ENCODE peak calls at places on chromosomes 1 and 21, in nine cellular contexts. One of them, this sample, is unnamed.
A peak's percentile ranks its signal among the peaks of the same experiment; 100 is the strongest.

GRCh38 chr1:67645495-67646144 is 39.4 kb upstream of the GADD45A start:
- DNase-seq in psoas muscle: peak; percentile 67
- DNase-seq in fibroblast of lung: no peak
- DNase-seq in RWPE2: no peak
- DNase-seq in esophagus squamous epithelium: no peak
- DNase-seq in heart right ventricle: peak; percentile 56
- DNase-seq in IMR-90: no peak
- DNase-seq in dorsolateral prefrontal cortex: no peak
- DNase-seq in CD8-positive, alpha-beta memory T cell: no peak
- DNase-seq in this sample: peak; percentile 40

GRCh38 chr1:48115835-48116234 is 106.7 kb upstream of the SLC5A9 start:
- DNase-seq in CD8-positive, alpha-beta memory T cell: no peak
- DNase-seq in IMR-90: no peak
- DNase-seq in psoas muscle: no peak
- DNase-seq in fibroblast of lung: no peak
- DNase-seq in heart right ventricle: no peak
- DNase-seq in RWPE2: no peak
- DNase-seq in esophagus squamous epithelium: no peak
- DNase-seq in dorsolateral prefrontal cortex: no peak
- DNase-seq in this sample: no peak

GRCh38 chr1:31725777-31726535 is 22.1 kb upstream of the COL16A1 start:
- DNase-seq in heart right ventricle: no peak
- DNase-seq in fibroblast of lung: peak; percentile 48
- DNase-seq in esophagus squamous epithelium: no peak
- DNase-seq in CD8-positive, alpha-beta memory T cell: no peak
- DNase-seq in RWPE2: no peak
- DNase-seq in IMR-90: no peak
- DNase-seq in dorsolateral prefrontal cortex: no peak
- DNase-seq in psoas muscle: no peak
- DNase-seq in this sample: no peak

GRCh38 chr1:148362930-148363810 is 119.9 kb downstream of the PPIAL4G start:
- DNase-seq in dorsolateral prefrontal cortex: no peak
- DNase-seq in heart right ventricle: no peak
- DNase-seq in fibroblast of lung: peak; percentile 26
- DNase-seq in esophagus squamous epithelium: no peak
- DNase-seq in IMR-90: no peak
- DNase-seq in RWPE2: no peak
- DNase-seq in psoas muscle: no peak
- DNase-seq in CD8-positive, alpha-beta memory T cell: no peak
- DNase-seq in this sample: no peak

GRCh38 chr1:245099401-245099800 is 55.4 kb upstream of the KIF26B start:
- DNase-seq in heart right ventricle: no peak
- DNase-seq in CD8-positive, alpha-beta memory T cell: no peak
- DNase-seq in fibroblast of lung: no peak
- DNase-seq in esophagus squamous epithelium: no peak
- DNase-seq in dorsolateral prefrontal cortex: no peak
- DNase-seq in psoas muscle: no peak
- DNase-seq in RWPE2: no peak
- DNase-seq in IMR-90: no peak
- DNase-seq in this sample: no peak

GRCh38 chr1:103129796-103130195 is 21.5 kb upstream of the COL11A1 start:
- DNase-seq in RWPE2: no peak
- DNase-seq in dorsolateral prefrontal cortex: no peak
- DNase-seq in CD8-positive, alpha-beta memory T cell: no peak
- DNase-seq in esophagus squamous epithelium: no peak
- DNase-seq in psoas muscle: no peak
- DNase-seq in IMR-90: no peak
- DNase-seq in heart right ventricle: no peak
- DNase-seq in fibroblast of lung: no peak
- DNase-seq in this sample: no peak

GRCh38 chr1:66637146-66637545 is 103.2 kb downstream of the SGIP1 start:
- DNase-seq in IMR-90: no peak
- DNase-seq in dorsolateral prefrontal cortex: no peak
- DNase-seq in heart right ventricle: no peak
- DNase-seq in fibroblast of lung: peak; percentile 44
- DNase-seq in esophagus squamous epithelium: no peak
- DNase-seq in CD8-positive, alpha-beta memory T cell: no peak
- DNase-seq in RWPE2: no peak
- DNase-seq in psoas muscle: no peak
- DNase-seq in this sample: no peak

GRCh38 chr21:46567348-46567747 is 37.5 kb downstream of the S100B start:
- DNase-seq in IMR-90: no peak
- DNase-seq in fibroblast of lung: no peak
- DNase-seq in CD8-positive, alpha-beta memory T cell: no peak
- DNase-seq in heart right ventricle: no peak
- DNase-seq in RWPE2: no peak
- DNase-seq in dorsolateral prefrontal cortex: no peak
- DNase-seq in esophagus squamous epithelium: no peak
- DNase-seq in psoas muscle: no peak
- DNase-seq in this sample: no peak

GRCh38 chr1:228830954-228831481 is 95.7 kb downstream of the RHOU start:
- DNase-seq in psoas muscle: no peak
- DNase-seq in heart right ventricle: no peak
- DNase-seq in dorsolateral prefrontal cortex: no peak
- DNase-seq in fibroblast of lung: peak; percentile 83
- DNase-seq in esophagus squamous epithelium: no peak
- DNase-seq in RWPE2: no peak
- DNase-seq in CD8-positive, alpha-beta memory T cell: no peak
- DNase-seq in IMR-90: peak; percentile 65
- DNase-seq in this sample: peak; percentile 37

GRCh38 chr1:212328248-212328647 is 43.0 kb downstream of the PPP2R5A start:
- DNase-seq in dorsolateral prefrontal cortex: no peak
- DNase-seq in IMR-90: peak; percentile 45
- DNase-seq in heart right ventricle: no peak
- DNase-seq in psoas muscle: no peak
- DNase-seq in fibroblast of lung: peak; percentile 25
- DNase-seq in CD8-positive, alpha-beta memory T cell: no peak
- DNase-seq in esophagus squamous epithelium: no peak
- DNase-seq in RWPE2: no peak
- DNase-seq in this sample: no peak

GRCh38 chr1:98331232-98331631 is 330.3 kb upstream of the SNX7 start:
- DNase-seq in RWPE2: no peak
- DNase-seq in IMR-90: peak; percentile 65
- DNase-seq in fibroblast of lung: peak; percentile 70
- DNase-seq in heart right ventricle: no peak
- DNase-seq in CD8-positive, alpha-beta memory T cell: no peak
- DNase-seq in esophagus squamous epithelium: no peak
- DNase-seq in dorsolateral prefrontal cortex: no peak
- DNase-seq in psoas muscle: no peak
- DNase-seq in this sample: peak; percentile 56

GRCh38 chr1:23478896-23479790 is 4.8 kb downstream of the ASAP3 start:
- DNase-seq in CD8-positive, alpha-beta memory T cell: no peak
- DNase-seq in heart right ventricle: peak; percentile 85
- DNase-seq in psoas muscle: peak; percentile 96
- DNase-seq in RWPE2: no peak
- DNase-seq in IMR-90: peak; percentile 72
- DNase-seq in dorsolateral prefrontal cortex: no peak
- DNase-seq in fibroblast of lung: peak; percentile 84
- DNase-seq in esophagus squamous epithelium: no peak
- DNase-seq in this sample: peak; percentile 30

GRCh38 chr1:147247656-147248238 is 5.3 kb downstream of the CHD1L start:
- DNase-seq in IMR-90: no peak
- DNase-seq in esophagus squamous epithelium: no peak
- DNase-seq in CD8-positive, alpha-beta memory T cell: no peak
- DNase-seq in RWPE2: no peak
- DNase-seq in fibroblast of lung: peak; percentile 64
- DNase-seq in psoas muscle: no peak
- DNase-seq in dorsolateral prefrontal cortex: no peak
- DNase-seq in heart right ventricle: no peak
- DNase-seq in this sample: no peak

GRCh38 chr1:205812271-205812877 is 624 bp downstream of the SLC41A1 start:
- DNase-seq in dorsolateral prefrontal cortex: no peak
- DNase-seq in RWPE2: no peak
- DNase-seq in fibroblast of lung: peak; percentile 22
- DNase-seq in esophagus squamous epithelium: no peak
- DNase-seq in IMR-90: peak; percentile 13
- DNase-seq in psoas muscle: no peak
- DNase-seq in heart right ventricle: no peak
- DNase-seq in CD8-positive, alpha-beta memory T cell: peak; percentile 7
- DNase-seq in this sample: no peak

GRCh38 chr1:231493421-231494185 is 34.9 kb upstream of the TSNAX start:
- DNase-seq in fibroblast of lung: peak; percentile 11
- DNase-seq in dorsolateral prefrontal cortex: no peak
- DNase-seq in IMR-90: peak; percentile 45
- DNase-seq in esophagus squamous epithelium: no peak
- DNase-seq in heart right ventricle: no peak
- DNase-seq in RWPE2: no peak
- DNase-seq in CD8-positive, alpha-beta memory T cell: no peak
- DNase-seq in psoas muscle: no peak
- DNase-seq in this sample: peak; percentile 60

GRCh38 chr21:33825898-33826297 is 89.7 kb downstream of the ATP5PO start:
- DNase-seq in esophagus squamous epithelium: no peak
- DNase-seq in IMR-90: peak; percentile 65
- DNase-seq in fibroblast of lung: peak; percentile 78
- DNase-seq in psoas muscle: no peak
- DNase-seq in dorsolateral prefrontal cortex: no peak
- DNase-seq in CD8-positive, alpha-beta memory T cell: no peak
- DNase-seq in RWPE2: no peak
- DNase-seq in heart right ventricle: no peak
- DNase-seq in this sample: no peak

GRCh38 chr1:57623039-57623790 is 199.4 kb upstream of the DAB1 start:
- DNase-seq in CD8-positive, alpha-beta memory T cell: no peak
- DNase-seq in psoas muscle: no peak
- DNase-seq in fibroblast of lung: no peak
- DNase-seq in heart right ventricle: peak; percentile 40
- DNase-seq in IMR-90: peak; percentile 22
- DNase-seq in esophagus squamous epithelium: no peak
- DNase-seq in RWPE2: no peak
- DNase-seq in dorsolateral prefrontal cortex: no peak
- DNase-seq in this sample: no peak
- H3K27me3 ChIP-seq in CD8-positive, alpha-beta memory T cell: no peaks in the 10 kb centered on the region
- H3K27me3 ChIP-seq in psoas muscle: no peaks in the 10 kb centered on the region
- H3K27me3 ChIP-seq in fibroblast of lung: no peaks in the 10 kb centered on the region
- H3K27me3 ChIP-seq in heart right ventricle: no peaks in the 10 kb centered on the region
- H3K27me3 ChIP-seq in IMR-90: no peaks in the 10 kb centered on the region
- H3K27me3 ChIP-seq in esophagus squamous epithelium: no peaks in the 10 kb centered on the region
- H3K27me3 ChIP-seq in RWPE2: no peaks in the 10 kb centered on the region
- H3K27me3 ChIP-seq in dorsolateral prefrontal cortex: no peaks in the 10 kb centered on the region
- H3K27me3 ChIP-seq in this sample: no peaks in the 10 kb centered on the region

DNA sequence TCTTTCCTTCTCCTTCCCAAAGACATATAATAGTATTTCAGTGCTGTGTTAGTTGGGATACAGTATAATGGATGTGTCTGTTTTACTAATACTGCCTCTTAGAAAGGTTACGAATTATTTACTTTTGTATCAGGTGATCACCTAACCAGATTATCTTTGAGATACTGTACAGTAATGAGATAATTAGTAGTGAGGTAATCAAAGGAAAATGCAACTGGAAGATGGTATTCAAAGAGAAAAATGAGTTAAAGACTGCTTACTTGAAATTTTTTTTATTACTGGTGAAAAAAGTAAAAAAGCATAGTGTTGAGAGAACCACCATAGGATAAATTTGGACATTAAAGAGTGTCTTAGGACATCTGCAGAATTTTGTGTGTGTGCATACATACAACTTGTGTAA is 10.9 kb downstream of the SMG7 start:
- DNase-seq in IMR-90: no peak
- DNase-seq in fibroblast of lung: no peak
- DNase-seq in esophagus squamous epithelium: no peak
- DNase-seq in CD8-positive, alpha-beta memory T cell: no peak
- DNase-seq in RWPE2: no peak
- DNase-seq in heart right ventricle: no peak
- DNase-seq in dorsolateral prefrontal cortex: no peak
- DNase-seq in psoas muscle: no peak
- DNase-seq in this sample: no peak
- H3K4me3 ChIP-seq in IMR-90: no peak overlapping the region
- H3K4me3 ChIP-seq in fibroblast of lung: no peak overlapping the region
- H3K4me3 ChIP-seq in esophagus squamous epithelium: no peak overlapping the region
- H3K4me3 ChIP-seq in CD8-positive, alpha-beta memory T cell: no peak overlapping the region
- H3K4me3 ChIP-seq in RWPE2: no peak overlapping the region
- H3K4me3 ChIP-seq in heart right ventricle: no peak overlapping the region
- H3K4me3 ChIP-seq in dorsolateral prefrontal cortex: no peak overlapping the region
- H3K4me3 ChIP-seq in psoas muscle: no peak overlapping the region
- H3K4me3 ChIP-seq in this sample: no peak overlapping the region

GRCh38 chr1:243471026-243471685 is 215.3 kb downstream of the SDCCAG8 start:
- DNase-seq in CD8-positive, alpha-beta memory T cell: no peak
- DNase-seq in psoas muscle: no peak
- DNase-seq in IMR-90: no peak
- DNase-seq in fibroblast of lung: no peak
- DNase-seq in esophagus squamous epithelium: no peak
- DNase-seq in heart right ventricle: no peak
- DNase-seq in RWPE2: no peak
- DNase-seq in dorsolateral prefrontal cortex: no peak
- DNase-seq in this sample: no peak

GRCh38 chr1:243474906-243475305 is 219.1 kb downstream of the SDCCAG8 start:
- DNase-seq in dorsolateral prefrontal cortex: no peak
- DNase-seq in heart right ventricle: no peak
- DNase-seq in esophagus squamous epithelium: no peak
- DNase-seq in CD8-positive, alpha-beta memory T cell: no peak
- DNase-seq in RWPE2: no peak
- DNase-seq in psoas muscle: no peak
- DNase-seq in IMR-90: no peak
- DNase-seq in fibroblast of lung: no peak
- DNase-seq in this sample: no peak

GRCh38 chr1:243474384-243474851 is 218.6 kb downstream of the SDCCAG8 start:
- DNase-seq in IMR-90: no peak
- DNase-seq in esophagus squamous epithelium: no peak
- DNase-seq in CD8-positive, alpha-beta memory T cell: no peak
- DNase-seq in RWPE2: no peak
- DNase-seq in fibroblast of lung: no peak
- DNase-seq in heart right ventricle: no peak
- DNase-seq in dorsolateral prefrontal cortex: no peak
- DNase-seq in psoas muscle: no peak
- DNase-seq in this sample: no peak

GRCh38 chr1:243471754-243472725 is 216.2 kb downstream of the SDCCAG8 start:
- DNase-seq in esophagus squamous epithelium: no peak
- DNase-seq in fibroblast of lung: peak; percentile 68
- DNase-seq in psoas muscle: no peak
- DNase-seq in IMR-90: peak; percentile 56
- DNase-seq in RWPE2: no peak
- DNase-seq in dorsolateral prefrontal cortex: no peak
- DNase-seq in CD8-positive, alpha-beta memory T cell: no peak
- DNase-seq in heart right ventricle: no peak
- DNase-seq in this sample: no peak

GRCh38 chr1:243473281-243474210 is 217.7 kb downstream of the SDCCAG8 start:
- DNase-seq in IMR-90: peak; percentile 47
- DNase-seq in dorsolateral prefrontal cortex: no peak
- DNase-seq in esophagus squamous epithelium: no peak
- DNase-seq in RWPE2: no peak
- DNase-seq in fibroblast of lung: peak; percentile 42
- DNase-seq in heart right ventricle: no peak
- DNase-seq in psoas muscle: no peak
- DNase-seq in CD8-positive, alpha-beta memory T cell: no peak
- DNase-seq in this sample: peak; percentile 16
- H3K27ac ChIP-seq in IMR-90: peak overlapping the region; percentile 66
- H3K27ac ChIP-seq in dorsolateral prefrontal cortex: peak overlapping the region; percentile 9
- H3K27ac ChIP-seq in esophagus squamous epithelium: peak overlapping the region; percentile 66
- H3K27ac ChIP-seq in RWPE2: no peak overlapping the region
- H3K27ac ChIP-seq in fibroblast of lung: peak overlapping the region; percentile 57
- H3K27ac ChIP-seq in heart right ventricle: peak overlapping the region; percentile 15
- H3K27ac ChIP-seq in psoas muscle: no peak overlapping the region
- H3K27ac ChIP-seq in CD8-positive, alpha-beta memory T cell: no peak overlapping the region
- H3K27ac ChIP-seq in this sample: no peak overlapping the region

DNA sequence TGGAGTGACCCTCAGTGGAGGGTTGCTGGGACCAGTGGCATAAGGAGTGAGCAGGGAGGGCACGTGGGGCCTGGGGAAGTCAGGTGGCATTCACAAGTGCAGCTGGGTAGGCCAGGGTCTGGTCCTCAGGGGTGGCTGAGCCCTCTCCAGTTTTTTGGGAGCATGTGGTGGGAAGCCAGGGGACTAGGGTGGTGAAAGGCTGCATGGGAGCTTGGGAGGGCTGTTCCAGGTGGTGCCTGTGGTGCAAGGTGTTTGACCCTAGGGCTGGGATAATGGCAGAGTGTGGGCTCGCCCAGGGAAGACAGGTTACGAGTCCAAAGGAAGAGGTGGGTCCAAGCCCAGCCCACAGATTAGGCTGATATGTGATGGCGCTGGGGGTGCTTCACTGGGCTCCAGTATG is 30.5 kb downstream of the MAN1C1 start:
- DNase-seq in IMR-90: no peak
- DNase-seq in esophagus squamous epithelium: no peak
- DNase-seq in heart right ventricle: no peak
- DNase-seq in fibroblast of lung: no peak
- DNase-seq in CD8-positive, alpha-beta memory T cell: no peak
- DNase-seq in psoas muscle: no peak
- DNase-seq in RWPE2: no peak
- DNase-seq in dorsolateral prefrontal cortex: no peak
- DNase-seq in this sample: no peak
- H3K27me3 ChIP-seq in IMR-90: no peaks in the 10 kb centered on the region
- H3K27me3 ChIP-seq in esophagus squamous epithelium: no peaks in the 10 kb centered on the region
- H3K27me3 ChIP-seq in heart right ventricle: no peaks in the 10 kb centered on the region
- H3K27me3 ChIP-seq in fibroblast of lung: no peaks in the 10 kb centered on the region
- H3K27me3 ChIP-seq in CD8-positive, alpha-beta memory T cell: no peaks in the 10 kb centered on the region
- H3K27me3 ChIP-seq in psoas muscle: no peaks in the 10 kb centered on the region
- H3K27me3 ChIP-seq in RWPE2: no peaks in the 10 kb centered on the region
- H3K27me3 ChIP-seq in dorsolateral prefrontal cortex: no peaks in the 10 kb centered on the region
- H3K27me3 ChIP-seq in this sample: peaks cover 28% of the 10 kb centered on the region